ENCODE peak calls at places on chromosomes 16 and 17, in six cellular contexts. R is H1, C is neuronal stem cell, B is IMR-90, I is mesenchymal stem cell, T is trophoblast cell. X is an unnamed sample. For H3K27me3, the result is how much of the 10 kb centered on the place peaks cover.

GRCh38 chr17:48997103-48997826 is at the start of gene IGF2BP1:
- DNase-seq in I (peak), T (peak), C (peak), B (peak), R (peak), X (peak)

GRCh38 chr17:7932949-7933348 is 943 bp downstream of the CNTROB start:
- DNase-seq in C (no peak), T (peak), I (peak), B (peak), R (peak), X (peak)

GRCh38 chr16:88591577-88592021 is 21.4 kb downstream of the ZC3H18 start:
- DNase-seq in C (no peak), R (no peak), B (peak), T (peak), I (no peak), X (no peak)

GRCh38 chr16:89442990-89443726 is 47.2 kb downstream of the ANKRD11 start:
- DNase-seq in B (peak), R (no peak), I (peak), C (no peak), T (peak), X (no peak)

GRCh38 chr16:77652399-77652798 is 69.9 kb upstream of the NUDT7 start:
- DNase-seq in T (no peak), I (no peak), R (no peak), C (no peak), B (no peak), X (no peak)

GRCh38 chr17:9072626-9073339 is 51.5 kb downstream of the NTN1 start:
- DNase-seq in T (no peak), C (no peak), I (no peak), R (no peak), B (no peak), X (peak)

GRCh38 chr16:82229800-82230619 is 60.0 kb upstream of the MPHOSPH6 start:
- DNase-seq in I (peak), R (peak), T (peak), B (peak), C (peak), X (peak)

GRCh38 chr16:35480988-35481387 is 2021.6 kb downstream of the TP53TG3F start:
- DNase-seq in B (no peak), R (no peak), I (no peak), T (no peak), C (no peak), X (no peak)

GRCh38 chr17:69608808-69609494 is 194.5 kb downstream of the MAP2K6 start:
- DNase-seq in C (no peak), T (peak), B (peak), R (no peak), I (peak), X (no peak)

GRCh38 chr17:9350083-9350482 is 225.5 kb downstream of the STX8 start:
- DNase-seq in I (peak), C (no peak), B (peak), T (no peak), R (no peak), X (no peak)

GRCh38 chr17:14942511-14943185 is 322.5 kb downstream of the PMP22 start:
- DNase-seq in I (peak), B (no peak), R (no peak), T (no peak), C (no peak), X (no peak)

GRCh38 chr16:9258423-9259051 is 167.1 kb downstream of the HAPSTR1 start:
- DNase-seq in C (peak), I (no peak), B (peak), R (peak), T (no peak), X (peak)

GRCh38 chr16:20898938-20899502 is 1.1 kb downstream of the DCUN1D3 start:
- DNase-seq in C (no peak), R (no peak), T (no peak), I (peak), B (peak), X (no peak)

GRCh38 chr16:88049561-88050545 is 98.6 kb downstream of the BANP start:
- DNase-seq in I (no peak), R (no peak), T (no peak), C (no peak), B (no peak), X (no peak)

GRCh38 chr17:58575511-58575910 is 61.1 kb upstream of the MTMR4 start:
- DNase-seq in R (no peak), T (peak), I (peak), C (no peak), B (peak), X (no peak)

GRCh38 chr17:45117283-45117682 is 15.0 kb downstream of the PLCD3 start:
- DNase-seq in T (peak), R (no peak), I (no peak), B (no peak), C (no peak), X (no peak)

GRCh38 chr16:84687715-84688114 is 12.1 kb upstream of the USP10 start:
- DNase-seq in B (peak), T (no peak), R (no peak), C (no peak), I (peak), X (no peak)

GRCh38 chr16:12060751-12061150 is 84.2 kb downstream of the SNX29 start:
- DNase-seq in C (no peak), T (no peak), I (no peak), R (no peak), B (no peak), X (no peak)

GRCh38 chr17:67855504-67856324 is 30.4 kb downstream of the BPTF start:
- DNase-seq in T (no peak), B (no peak), I (no peak), C (no peak), R (no peak), X (no peak)

GRCh38 chr16:73000907-73001521 is 46.9 kb downstream of the ZFHX3 start:
- DNase-seq in C (no peak), I (no peak), B (no peak), R (no peak), T (no peak), X (no peak)

GRCh38 chr17:335691-336090 is 16.9 kb downstream of the RPH3AL start:
- DNase-seq in T (no peak), C (no peak), R (no peak), I (no peak), B (no peak), X (peak)

GRCh38 chr17:27569257-27569722 is 61.7 kb upstream of the LGALS9 start:
- DNase-seq in C (peak), R (peak), B (peak), I (no peak), T (peak), X (peak)

GRCh38 chr17:78873519-78874340 is 29.3 kb downstream of the CEP295NL start:
- DNase-seq in T (no peak), B (peak), C (no peak), R (no peak), I (no peak), X (no peak)

GRCh38 chr16:13492046-13492445 is 427.9 kb upstream of the ERCC4 start:
- DNase-seq in I (no peak), T (no peak), C (no peak), B (no peak), R (no peak), X (no peak)

GRCh38 chr17:2398655-2399571 is 1.9 kb downstream of the MNT start:
- DNase-seq in C (peak), T (no peak), R (peak), B (peak), I (peak), X (peak)

GRCh38 chr16:34078697-34079096 is 619.3 kb downstream of the TP53TG3F start:
- DNase-seq in I (no peak), C (peak), T (no peak), R (no peak), B (peak), X (no peak)

GRCh38 chr16:69217433-69217832 is 30.5 kb downstream of the SNTB2 start:
- DNase-seq in R (no peak), I (peak), B (peak), C (no peak), T (no peak), X (no peak)

GRCh38 chr17:74472890-74473289 is 6.5 kb downstream of the CD300A start:
- DNase-seq in C (no peak), T (no peak), I (no peak), R (no peak), B (no peak), X (no peak)
- H3K27me3 ChIP-seq in C (under half), T (under half), I (under half), R (under half), B (under half), X (under half)

GRCh38 chr17:61063528-61063927 is 336.1 kb upstream of the TBX2 start:
- DNase-seq in I (no peak), B (no peak), T (no peak), R (no peak), C (no peak), X (no peak)

GRCh38 chr17:61054430-61054829 is 345.2 kb upstream of the TBX2 start:
- DNase-seq in C (no peak), B (no peak), R (no peak), I (no peak), T (no peak), X (no peak)

GRCh38 chr17:61053469-61053868 is 346.2 kb upstream of the TBX2 start:
- DNase-seq in T (no peak), I (no peak), C (no peak), R (no peak), B (no peak), X (no peak)

GRCh38 chr17:61057257-61057656 is 342.4 kb upstream of the TBX2 start:
- DNase-seq in C (no peak), I (no peak), T (no peak), R (no peak), B (no peak), X (no peak)

DNA sequence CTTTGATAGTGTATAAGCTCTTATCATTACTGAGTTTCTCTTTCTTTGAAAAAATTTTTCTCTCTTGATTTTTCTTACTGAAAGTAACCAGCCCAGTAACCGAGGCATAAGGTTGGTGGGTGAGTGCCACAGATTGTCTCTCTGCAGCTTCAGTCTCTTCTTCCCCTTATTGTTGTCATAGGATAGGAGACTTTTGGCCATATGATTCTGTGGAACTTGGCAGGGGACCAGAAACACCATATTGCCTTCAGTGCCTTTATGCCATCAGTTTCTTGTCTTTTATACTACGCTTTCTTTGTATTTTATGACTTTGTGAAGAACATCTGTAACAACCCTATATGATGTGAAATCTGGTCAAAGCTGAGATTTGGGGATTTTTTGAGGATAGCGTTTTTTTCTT is 341.6 kb upstream of the TBX2 start:
- DNase-seq in B (no peak), I (no peak), C (no peak), R (no peak), T (no peak), X (no peak)
- H4K91ac ChIP-seq in B (no peak), I (no peak), C (no peak), R (no peak), T (no peak), X (no peak)

DNA sequence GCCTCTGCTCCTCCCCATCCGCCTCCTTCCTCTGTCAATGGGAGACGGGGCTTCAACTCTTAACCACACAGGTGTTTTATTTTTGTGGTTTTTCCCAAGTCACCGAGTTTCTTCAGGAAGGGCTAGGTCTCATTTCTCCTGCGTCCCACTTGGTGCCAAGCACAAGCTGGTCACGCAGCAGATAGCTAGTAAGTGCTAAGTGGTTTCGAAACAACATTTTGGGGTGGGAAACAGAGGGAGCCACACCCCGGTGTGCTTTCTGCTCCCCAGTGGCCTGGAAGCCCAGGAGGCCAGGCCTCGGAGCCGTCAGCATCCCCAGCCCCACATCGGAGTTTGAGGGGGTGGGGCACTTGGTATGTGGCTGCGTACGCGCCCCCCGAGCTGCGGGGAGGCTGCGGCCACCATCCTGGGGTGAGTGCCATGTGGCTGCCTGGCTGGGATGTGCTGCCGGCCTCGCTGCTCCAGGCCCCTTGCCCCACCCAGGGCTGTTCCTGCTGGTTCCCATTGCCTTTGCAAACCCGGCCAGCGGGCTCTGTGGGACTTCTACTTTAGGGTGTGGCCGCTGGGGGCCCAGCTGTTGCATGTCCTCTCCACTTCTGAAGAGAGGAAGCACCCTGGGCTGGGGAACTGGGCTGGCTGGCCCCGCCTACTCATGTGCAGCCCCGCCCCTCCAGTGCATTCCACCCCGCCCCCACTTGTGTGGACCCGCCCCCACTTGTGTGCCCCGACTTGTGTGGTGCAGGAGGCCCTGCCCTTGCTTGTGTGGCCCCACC is 55.6 kb downstream of the BAIAP2 start:
- DNase-seq in B (no peak), T (peak), R (peak), I (peak), C (no peak), X (peak)
- H3K27me3 ChIP-seq in B (under half), T (under half), R (under half), I (under half), C (under half), X (under half)

DNA sequence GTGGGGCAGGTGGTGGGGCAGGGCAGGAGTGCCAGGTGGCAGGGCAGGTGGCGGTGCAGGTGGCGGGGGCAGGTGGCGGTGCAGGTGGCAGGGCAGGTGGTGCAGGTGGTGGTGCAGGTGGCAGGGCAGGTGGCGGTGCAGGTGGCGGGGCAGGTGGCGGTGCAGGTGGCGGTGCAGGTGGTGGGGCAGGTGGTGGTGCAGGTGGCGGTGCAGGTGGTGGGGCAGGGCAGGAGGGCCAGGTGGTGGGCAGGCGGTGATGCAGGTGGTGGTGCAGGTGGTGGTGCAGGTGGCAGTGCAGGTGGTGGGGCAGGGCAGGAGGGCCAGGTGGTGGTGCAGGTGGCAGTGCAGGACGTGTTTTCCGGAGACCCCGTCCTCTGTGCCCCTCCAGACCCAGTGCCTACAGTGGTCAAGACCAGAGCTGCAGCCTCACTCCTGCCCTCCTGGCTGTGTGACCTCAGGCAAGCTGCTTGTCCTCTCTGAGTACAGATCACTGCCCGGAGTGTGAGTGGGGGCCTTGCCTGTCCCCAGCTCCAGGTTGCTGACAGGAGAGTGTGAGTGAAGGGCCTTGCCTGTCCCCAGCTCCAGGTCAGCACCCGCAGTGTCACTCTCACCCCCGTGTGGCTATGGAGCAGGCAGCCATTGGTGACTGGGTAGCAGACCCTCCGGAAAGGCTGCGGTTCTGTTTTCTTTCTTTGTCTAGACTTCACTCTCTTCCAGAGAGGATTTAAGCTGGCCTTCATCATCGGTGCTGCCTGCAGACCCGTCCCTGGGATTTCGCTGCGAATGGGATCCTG is 16.1 kb upstream of the NPTX1 start:
- DNase-seq in T (no peak), I (no peak), R (no peak), C (no peak), B (no peak), X (peak)
- H4K91ac ChIP-seq in T (no peak), I (peak), R (peak), C (peak), B (no peak), X (no peak)

X was measured in H9.